ENCODE peak calls at places on chromosomes 2 and 18, in six cellular contexts. Z is tibial nerve; H is activated T-cell treated with anti-CD3 and anti-CD28 coated beads for 4 hours; N is lower leg skin; U is Panc1; P is activated naive CD4-positive, alpha-beta T cell treated with anti-CD3 and anti-CD28 coated beads, Interleukin-2, amount 10 ng/mL, durations not matched to agents 7 days and 5 days. V is an unnamed sample.

GRCh38 chr2:190646780-190647626 is 1.9 kb upstream of the NAB1 start:
- DNase-seq in H (no peak), P (no peak), U (no peak), Z (no peak), N (no peak), V (no peak)

GRCh38 chr2:181780159-181781081 is 100.1 kb upstream of the NEUROD1 start:
- DNase-seq in P (no peak), N (no peak), U (no peak), H (no peak), Z (no peak), V (no peak)

GRCh38 chr2:26561918-26562810 is 79.0 kb downstream of the CIB4 start:
- DNase-seq in N (no peak), U (no peak), Z (no peak), P (peak), H (no peak), V (no peak)

GRCh38 chr2:190938761-190939335 is 58.2 kb downstream of the GLS start:
- DNase-seq in Z (no peak), U (no peak), H (no peak), N (no peak), P (no peak), V (no peak)

GRCh38 chr2:56288863-56289580 is 105.2 kb downstream of the CCDC85A start:
- DNase-seq in Z (no peak), U (no peak), N (no peak), H (no peak), P (no peak), V (no peak)

GRCh38 chr2:110870545-110870944 is 138.2 kb downstream of the ACOXL start:
- DNase-seq in Z (no peak), N (no peak), U (no peak), H (no peak), P (no peak), V (no peak)

GRCh38 chr2:37326285-37326684 is 1.7 kb upstream of the PRKD3 start:
- DNase-seq in H (no peak), U (no peak), Z (peak), P (no peak), N (peak), V (no peak)

GRCh38 chr2:75022516-75022915 is 64.1 kb downstream of the POLE4 start:
- DNase-seq in Z (no peak), H (no peak), U (no peak), N (no peak), P (no peak), V (no peak)

GRCh38 chr2:139814458-139814857 is 1034.3 kb upstream of the NXPH2 start:
- DNase-seq in U (no peak), N (no peak), P (no peak), Z (no peak), H (no peak), V (no peak)

GRCh38 chr2:28751956-28752607 is 452 bp downstream of the PPP1CB start:
- DNase-seq in H (no peak), Z (no peak), N (no peak), P (peak), U (no peak), V (no peak)

GRCh38 chr2:68537872-68538271 is 70.5 kb downstream of the APLF start:
- DNase-seq in Z (no peak), N (no peak), H (no peak), P (no peak), U (no peak), V (no peak)

GRCh38 chr18:44392933-44393332 is 287.8 kb upstream of the SETBP1 start:
- DNase-seq in H (no peak), U (no peak), Z (no peak), P (no peak), N (no peak), V (no peak)

GRCh38 chr18:24559474-24560018 is 99.1 kb downstream of the HRH4 start:
- DNase-seq in U (no peak), N (no peak), Z (no peak), P (no peak), H (no peak), V (no peak)

GRCh38 chr2:226796840-226797288 is 2.8 kb downstream of the IRS1 start:
- DNase-seq in H (no peak), U (no peak), Z (no peak), N (peak), P (peak), V (no peak)

GRCh38 chr2:223477318-223477717 is 124.8 kb downstream of the SCG2 start:
- DNase-seq in U (no peak), H (no peak), N (no peak), Z (no peak), P (no peak), V (no peak)

GRCh38 chr2:195706161-195706900 is 49.3 kb downstream of the SLC39A10 start:
- DNase-seq in N (no peak), H (no peak), U (no peak), P (no peak), Z (no peak), V (no peak)

GRCh38 chr2:179031731-179032408 is 18.1 kb downstream of the CCDC141 start:
- DNase-seq in H (no peak), Z (no peak), N (no peak), P (peak), U (no peak), V (no peak)

GRCh38 chr18:2570772-2571199 is 519 bp downstream of the METTL4 start:
- DNase-seq in U (peak), H (no peak), N (peak), Z (peak), P (peak), V (peak)

GRCh38 chr2:28224648-28225471 is 167.8 kb upstream of the FOSL2 start:
- DNase-seq in H (no peak), U (no peak), Z (no peak), N (no peak), P (no peak), V (no peak)

GRCh38 chr2:107990718-107991117 is 4.4 kb downstream of the SLC5A7 start:
- DNase-seq in P (no peak), H (no peak), N (no peak), Z (no peak), U (no peak), V (no peak)

GRCh38 chr2:111663471-111663951 is 220.5 kb downstream of the ANAPC1 start:
- DNase-seq in N (peak), H (no peak), U (no peak), P (no peak), Z (no peak), V (no peak)

GRCh38 chr2:108428286-108429009 is 20.6 kb upstream of the GCC2 start:
- DNase-seq in P (no peak), N (no peak), Z (no peak), H (no peak), U (no peak), V (no peak)

GRCh38 chr2:200795044-200795443 is 16.7 kb upstream of the BZW1 start:
- DNase-seq in P (no peak), H (no peak), Z (peak), N (no peak), U (no peak), V (no peak)

GRCh38 chr2:170145675-170146432 is 32.1 kb upstream of the MYO3B start:
- DNase-seq in H (no peak), U (no peak), N (no peak), P (no peak), Z (no peak), V (no peak)

GRCh38 chr2:43051316-43051715 is 175.1 kb downstream of the ZFP36L2 start:
- DNase-seq in H (peak), U (no peak), Z (no peak), N (no peak), P (peak), V (no peak)

GRCh38 chr2:88903744-88904353 is 212.4 kb downstream of the RPIA start:
- DNase-seq in Z (peak), U (no peak), H (no peak), N (no peak), P (peak), V (peak)

GRCh38 chr2:6073260-6074141 is 381.3 kb downstream of the SOX11 start:
- DNase-seq in U (no peak), P (no peak), N (no peak), Z (peak), H (no peak), V (no peak)

GRCh38 chr2:144357623-144358400 is 162.1 kb downstream of the ZEB2 start:
- DNase-seq in P (no peak), Z (no peak), U (peak), H (no peak), N (peak), V (no peak)

GRCh38 chr2:238956676-238957075 is 108.8 kb downstream of the TWIST2 start:
- DNase-seq in Z (no peak), N (no peak), P (no peak), U (no peak), H (no peak), V (no peak)